ENCODE peak calls at places on chromosomes 4 and X, in four cellular contexts. W is SK-N-SH, K is GM12878, E is K562. R is an unnamed sample.

GRCh38 chr4:81052119-81053068 is 21.9 kb downstream of the BMP3 start:
- DNase-seq in W (peak; percentile 20), E (peak; percentile 69), K (peak; percentile 91), R (no peak)

GRCh38 chr4:26080876-26081628 is 167.0 kb downstream of the SMIM20 start:
- DNase-seq in W (no peak), K (no peak), E (no peak), R (no peak)

GRCh38 chr4:84582988-84583870 is at the start of gene CDS1:
- DNase-seq in E (peak; percentile 18), W (peak; percentile 66), K (no peak), R (peak; percentile 9)

GRCh38 chrX:3393581-3394111 is 47.2 kb upstream of the MXRA5 start:
- DNase-seq in E (no peak), K (no peak), W (no peak), R (no peak)

GRCh38 chr4:82423245-82424054 is 6.8 kb downstream of the HNRNPDL start:
- DNase-seq in K (no peak), W (no peak), E (no peak), R (no peak)

GRCh38 chr4:49000806-49001205 is 14.7 kb downstream of the CWH43 start:
- DNase-seq in W (no peak), E (no peak), K (no peak), R (no peak)

GRCh38 chr4:68736813-68737212 is 66.4 kb upstream of the UGT2B15 start:
- DNase-seq in K (no peak), E (no peak), W (no peak), R (no peak)

GRCh38 chrX:11187001-11187400 is 75.9 kb downstream of the HCCS start:
- DNase-seq in W (no peak), K (no peak), E (no peak), R (no peak)

GRCh38 chr4:56026596-56026995 is 77.9 kb downstream of the CEP135 start:
- DNase-seq in W (no peak), E (no peak), K (no peak), R (no peak)

GRCh38 chr4:28973591-28974350 is 1746.4 kb upstream of the PCDH7 start:
- DNase-seq in K (no peak), E (no peak), W (no peak), R (no peak)

GRCh38 chrX:13026877-13027652 is 17.4 kb downstream of the FAM9C start:
- DNase-seq in E (no peak), K (no peak), W (no peak), R (no peak)

GRCh38 chrX:48076343-48076742 is 4.9 kb upstream of the ZNF630 start:
- DNase-seq in W (no peak), K (no peak), E (no peak), R (no peak)

GRCh38 chr4:64774626-64775025 is 365.4 kb upstream of the TECRL start:
- DNase-seq in W (no peak), K (no peak), E (no peak), R (no peak)

GRCh38 chr4:89753601-89754066 is 83.3 kb downstream of the SNCA start:
- DNase-seq in K (no peak), E (no peak), W (peak; percentile 20), R (no peak)

GRCh38 chr4:146975535-146975934 is 29.9 kb upstream of the TTC29 start:
- DNase-seq in K (no peak), E (peak; percentile 1), W (no peak), R (peak; percentile 20)

GRCh38 chr4:79697444-79697843 is 289.4 kb upstream of the GK2 start:
- DNase-seq in K (no peak), E (no peak), W (no peak), R (no peak)

GRCh38 chrX:1836683-1837082 is 221.8 kb downstream of the ASMT start:
- DNase-seq in W (no peak), E (no peak), K (no peak), R (no peak)

GRCh38 chr4:177391287-177391686 is 51.0 kb downstream of the AGA start:
- DNase-seq in K (no peak), W (no peak), E (no peak), R (no peak)

GRCh38 chrX:101999644-102000539 is 68.1 kb upstream of the ZMAT1 start:
- DNase-seq in W (no peak), E (no peak), K (no peak), R (no peak)

DNA sequence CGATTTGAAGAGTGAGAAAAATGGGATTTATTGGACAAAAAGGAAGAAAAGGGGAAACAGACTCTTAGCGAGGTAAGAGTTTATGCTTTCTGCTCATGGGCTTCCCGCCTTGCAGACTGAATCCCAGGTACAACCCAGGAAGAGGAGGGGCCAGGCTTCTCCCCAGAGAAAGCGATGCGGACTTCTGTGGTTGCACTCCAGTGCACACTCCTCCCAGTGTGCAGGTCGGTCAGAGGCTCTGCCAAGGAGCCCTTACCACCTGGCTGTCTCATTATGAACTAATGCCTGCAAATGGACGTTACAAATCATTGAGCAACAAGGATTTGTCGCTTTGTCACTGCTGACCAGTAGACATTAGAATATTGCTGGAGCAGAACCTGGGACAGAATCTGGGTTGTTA is 39.9 kb upstream of the GLRA2 start:
- DNase-seq in E (no peak), K (no peak), W (no peak), R (no peak)
- TF ChIP-seq REST in E (no peak), K (no peak), W (no peak), R (no peak)

GRCh38 chr4:987689-988513 is 1.1 kb downstream of the IDUA start:
- DNase-seq in W (peak; percentile 53), E (no peak), K (no peak), R (no peak)
- H3K4me3 ChIP-seq in W (peak overlapping the region; percentile 85), E (peak overlapping the region; percentile 68), K (peak overlapping the region; percentile 63), R (peak overlapping the region; percentile 48)

DNA sequence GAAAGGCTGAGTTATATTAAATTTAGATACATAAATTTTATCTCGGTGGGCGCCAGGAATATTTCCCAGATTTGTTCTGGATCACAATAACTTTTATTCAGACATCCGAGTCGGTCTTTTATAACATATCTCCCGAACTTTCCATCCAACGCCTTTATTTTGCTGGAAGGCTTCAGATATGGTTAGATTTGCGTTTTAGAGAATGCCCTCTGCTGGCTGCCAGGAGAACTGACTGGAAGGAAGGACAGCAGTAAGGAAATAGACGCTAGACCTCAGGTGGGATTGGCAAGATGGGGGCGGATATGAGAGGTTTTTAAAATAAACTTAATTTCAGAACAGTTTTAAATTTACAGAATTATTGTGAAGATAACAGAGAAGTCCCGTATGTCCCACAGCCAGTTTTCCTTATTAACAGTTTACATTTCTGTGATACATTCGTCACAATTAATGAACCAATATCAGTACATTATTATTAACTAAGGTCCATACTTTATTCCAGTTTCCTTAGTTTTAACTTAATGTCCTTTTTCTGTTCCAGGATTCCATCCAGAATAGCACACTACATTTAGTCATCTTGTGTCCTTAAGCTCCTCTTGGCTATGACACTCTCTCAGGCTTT is 4.6 kb upstream of the KANTR start:
- DNase-seq in W (peak; percentile 66), E (peak; percentile 59), K (no peak), R (peak; percentile 42)
- TF ChIP-seq GABPA in W (no peak), E (no peak), K (no peak), R (no peak)

GRCh38 chr4:125021189-125021588 is 293.6 kb upstream of the FAT4 start:
- DNase-seq in K (no peak), E (no peak), W (no peak), R (no peak)

GRCh38 chr4:125013891-125014290 is 300.9 kb upstream of the FAT4 start:
- DNase-seq in W (no peak), E (no peak), K (no peak), R (no peak)

GRCh38 chr4:125011646-125012045 is 299.1 kb upstream of the ANKRD50 start:
- DNase-seq in E (no peak), W (no peak), K (no peak), R (no peak)

GRCh38 chr4:125020089-125021034 is 294.4 kb upstream of the FAT4 start:
- DNase-seq in K (no peak), E (no peak), W (no peak), R (no peak)

DNA sequence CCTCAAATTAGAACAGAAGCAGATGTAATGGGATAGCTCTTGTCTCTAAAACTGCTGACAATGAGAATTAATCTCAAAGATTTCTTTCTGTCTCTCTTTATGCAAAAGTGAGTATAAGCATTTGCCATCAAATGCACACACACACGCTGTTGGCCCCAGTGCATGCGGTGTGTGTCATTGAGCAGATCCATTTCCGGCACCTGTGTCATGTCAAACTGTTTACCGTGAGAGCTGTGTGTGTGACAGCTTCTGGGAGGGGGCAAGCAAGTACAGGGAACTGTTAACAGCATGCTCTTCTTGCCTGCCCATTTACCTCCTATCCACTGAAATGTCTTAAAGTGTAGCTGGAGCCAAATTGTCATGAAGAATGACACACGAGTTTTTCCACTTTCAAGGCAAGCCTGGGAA is 297.9 kb upstream of the FAT4 start:
- DNase-seq in W (peak; percentile 28), E (no peak), K (no peak), R (no peak)
- TF ChIP-seq REST in W (no peak), E (no peak), K (no peak), R (no peak)

GRCh38 chrX:67604979-67605703 is 61.3 kb downstream of the AR start:
- DNase-seq in K (no peak), E (no peak), W (no peak), R (no peak)
- H3K4me3 ChIP-seq in K (no peak overlapping the region), E (no peak overlapping the region), W (no peak overlapping the region), R (no peak overlapping the region)

GRCh38 chr4:6524436-6524835 is 50.6 kb upstream of the MAN2B2 start:
- DNase-seq in W (no peak), E (no peak), K (no peak), R (no peak)

GRCh38 chr4:6526696-6527095 is 48.3 kb upstream of the MAN2B2 start:
- DNase-seq in K (no peak), W (no peak), E (no peak), R (no peak)

GRCh38 chr4:6525474-6525873 is 49.5 kb upstream of the MAN2B2 start:
- DNase-seq in E (no peak), K (no peak), W (no peak), R (no peak)

GRCh38 chr4:6527259-6527658 is 47.7 kb upstream of the MAN2B2 start:
- DNase-seq in W (no peak), K (no peak), E (no peak), R (no peak)

DNA sequence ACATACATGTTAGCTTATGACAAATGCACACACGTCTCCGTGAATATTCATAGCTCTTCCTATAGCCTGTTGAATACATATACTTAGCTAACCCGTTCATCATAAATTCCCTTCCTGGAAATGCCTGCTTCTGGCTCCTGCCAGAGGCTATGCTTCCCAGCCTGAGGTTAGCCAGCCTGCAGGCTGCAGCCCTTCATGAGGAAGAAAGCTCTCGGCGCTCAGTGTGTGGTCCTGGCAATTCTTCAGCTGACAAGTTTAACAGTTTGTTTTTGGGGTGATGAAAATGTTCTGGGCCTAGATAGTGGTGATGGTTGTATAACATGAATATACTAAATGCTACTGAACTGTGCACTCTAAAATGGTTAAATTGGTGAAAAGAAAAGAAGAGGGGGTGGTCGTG is 48.8 kb upstream of the MAN2B2 start:
- DNase-seq in W (no peak), E (no peak), K (no peak), R (no peak)
- TF ChIP-seq GABPA in W (no peak), E (no peak), K (no peak), R (no peak)

DNA sequence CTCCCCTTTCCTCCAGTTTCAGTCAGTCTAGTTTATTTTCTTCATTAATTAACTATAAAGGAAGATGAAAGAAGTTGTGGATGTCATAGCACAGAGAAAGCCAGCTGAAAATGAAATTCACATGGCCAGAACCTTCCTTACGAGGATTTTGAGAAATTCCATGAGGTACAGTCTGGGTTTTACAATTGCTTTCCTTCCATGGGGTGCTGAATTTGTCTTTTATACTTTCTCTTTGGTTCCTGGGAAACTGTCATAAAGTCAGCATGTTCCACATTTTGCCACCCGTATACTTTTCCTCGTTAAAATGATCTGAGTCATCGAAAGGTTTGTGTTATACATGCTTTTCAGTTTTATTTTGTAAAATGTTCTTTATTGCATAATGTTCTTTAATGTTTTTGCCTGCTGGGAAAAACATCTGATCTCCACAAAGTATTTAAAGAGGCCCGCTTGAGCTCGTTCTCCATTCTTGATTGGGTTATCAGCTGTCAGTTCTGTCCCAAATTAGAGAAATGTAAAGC is 78.1 kb upstream of the CLDN34 start:
- DNase-seq in K (no peak), E (no peak), W (no peak), R (no peak)
- TF ChIP-seq REST in K (no peak), E (no peak), W (no peak), R (peak; percentile 72)